ENCODE peak calls at places on chromosomes 4 and X, in four cellular contexts. B, V, M and R are unnamed samples. For H3K27me3, the result is how much of the 10 kb centered on the place peaks cover.

GRCh38 chrX:2863646-2864045 is 34.9 kb downstream of the GYG2 start:
- DNase-seq in V (no peak), M (no peak), B (no peak), R (no peak)

GRCh38 chr4:82745173-82745842 is 53.3 kb downstream of the SCD5 start:
- DNase-seq in B (peak), M (no peak), V (no peak), R (no peak)

GRCh38 chr4:114613579-114613978 is 15.0 kb downstream of the UGT8 start:
- DNase-seq in M (no peak), V (no peak), B (no peak), R (no peak)

GRCh38 chr4:23969635-23970034 is 79.8 kb upstream of the PPARGC1A start:
- DNase-seq in B (no peak), M (no peak), V (no peak), R (no peak)

GRCh38 chr4:52173470-52174055 is 122.5 kb downstream of the SPATA18 start:
- DNase-seq in M (peak), V (peak), B (no peak), R (peak)

GRCh38 chrX:15675490-15675921 is 10.9 kb upstream of the CLTRN start:
- DNase-seq in B (peak), V (peak), M (peak), R (peak)

GRCh38 chr4:171265190-171265818 is 547.9 kb upstream of the GALNTL6 start:
- DNase-seq in B (no peak), V (no peak), M (no peak), R (no peak)

GRCh38 chr4:14399919-14400706 is 602.2 kb upstream of the CPEB2 start:
- DNase-seq in V (no peak), M (no peak), B (no peak), R (no peak)

GRCh38 chr4:8019396-8020365 is 80.0 kb upstream of the AFAP1 start:
- DNase-seq in M (peak), B (no peak), V (no peak), R (peak)
- H3K27me3 ChIP-seq in M (under half), B (under half), V (under half), R (under half)

GRCh38 chrX:100635040-100635439 is 1.6 kb downstream of the TSPAN6 start:
- DNase-seq in V (no peak), M (no peak), B (no peak), R (no peak)
- H3K27me3 ChIP-seq in V (under half), M (under half), B (under half), R (under half)

GRCh38 chr4:54090804-54091623 is 8.9 kb upstream of the GSX2 start:
- DNase-seq in B (peak), V (no peak), M (peak), R (peak)
- H3K27me3 ChIP-seq in B (under half), V (under half), M (under half), R (under half)

GRCh38 chr4:125266901-125267601 is 47.7 kb upstream of the FAT4 start:
- DNase-seq in B (no peak), M (no peak), V (no peak), R (no peak)

GRCh38 chr4:125268065-125268755 is 46.5 kb upstream of the FAT4 start:
- DNase-seq in B (no peak), M (no peak), V (no peak), R (no peak)

GRCh38 chr4:125262079-125262478 is 52.7 kb upstream of the FAT4 start:
- DNase-seq in B (no peak), M (no peak), V (no peak), R (no peak)

GRCh38 chr4:125265846-125266245 is 48.9 kb upstream of the FAT4 start:
- DNase-seq in V (no peak), B (no peak), M (no peak), R (peak)
- H3K27me3 ChIP-seq in V (under half), B (under half), M (under half), R (under half)

GRCh38 chrX:53004038-53004437 is 44.6 kb upstream of the GPR173 start:
- DNase-seq in B (no peak), M (no peak), V (no peak), R (no peak)
- H3K27me3 ChIP-seq in B (under half), M (under half), V (half or more), R (under half)

GRCh38 chrX:100409316-100410082 is 574 bp downstream of the PCDH19 start:
- DNase-seq in B (no peak), M (no peak), V (no peak), R (no peak)

GRCh38 chrX:100411802-100412333 is 1.8 kb upstream of the PCDH19 start:
- DNase-seq in V (no peak), M (no peak), B (no peak), R (no peak)

GRCh38 chrX:100413231-100413630 is 3.2 kb upstream of the PCDH19 start:
- DNase-seq in V (peak), B (peak), M (no peak), R (peak)

GRCh38 chrX:100410083-100410590 is at the start of gene PCDH19:
- DNase-seq in M (peak), V (peak), B (peak), R (peak)

DNA sequence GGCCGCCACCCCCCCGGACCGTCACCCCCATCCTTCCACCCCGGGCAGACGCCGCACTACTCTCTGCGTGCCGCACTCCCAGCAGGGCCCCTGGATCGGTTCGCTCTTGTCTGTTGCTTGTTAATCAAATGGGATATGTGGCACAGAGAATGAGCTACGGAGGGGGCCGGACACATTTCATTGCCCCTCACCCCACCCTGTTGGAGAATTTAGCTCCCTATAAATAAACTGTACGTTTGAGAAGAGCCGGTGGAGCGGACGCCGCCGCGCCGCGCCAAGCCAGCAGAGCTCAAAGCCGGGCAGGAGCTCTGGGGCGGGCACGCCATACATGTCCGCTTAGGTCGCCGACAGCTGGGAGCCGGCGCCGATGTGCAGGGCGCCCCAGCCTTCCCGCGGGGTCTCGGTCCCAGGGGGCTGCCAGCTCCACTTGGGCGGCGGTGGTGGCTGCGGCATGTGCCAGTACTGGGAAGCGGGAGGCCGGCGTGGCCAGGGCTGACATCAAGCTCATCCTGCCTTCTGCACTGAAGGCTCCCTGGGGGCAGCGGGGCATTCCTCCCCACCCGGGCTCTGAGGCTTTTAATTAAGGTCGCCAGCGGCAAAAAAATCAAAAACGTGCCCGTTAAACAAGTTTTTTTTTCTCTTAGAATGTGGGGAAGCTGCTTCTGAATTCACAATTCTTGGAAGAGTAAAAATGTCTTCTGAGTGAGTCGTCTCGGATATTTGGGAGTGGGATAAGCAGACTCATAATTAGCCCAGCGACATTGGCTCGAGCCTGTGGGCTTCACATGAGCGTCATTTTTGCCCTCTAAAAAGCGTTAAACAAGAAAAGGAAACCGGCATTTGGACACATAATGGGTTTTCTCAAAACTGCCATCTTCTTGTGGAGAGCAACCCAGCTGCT is 1.1 kb upstream of the PCDH19 start:
- DNase-seq in V (no peak), M (no peak), B (no peak), R (peak)
- H3K27me3 ChIP-seq in V (half or more), M (half or more), B (under half), R (under half)

GRCh38 chrX:51878056-51878455 is 15.4 kb upstream of the MAGED1 start:
- DNase-seq in M (no peak), B (no peak), V (no peak), R (no peak)
- H3K27me3 ChIP-seq in M (under half), B (under half), V (under half), R (under half)

DNA sequence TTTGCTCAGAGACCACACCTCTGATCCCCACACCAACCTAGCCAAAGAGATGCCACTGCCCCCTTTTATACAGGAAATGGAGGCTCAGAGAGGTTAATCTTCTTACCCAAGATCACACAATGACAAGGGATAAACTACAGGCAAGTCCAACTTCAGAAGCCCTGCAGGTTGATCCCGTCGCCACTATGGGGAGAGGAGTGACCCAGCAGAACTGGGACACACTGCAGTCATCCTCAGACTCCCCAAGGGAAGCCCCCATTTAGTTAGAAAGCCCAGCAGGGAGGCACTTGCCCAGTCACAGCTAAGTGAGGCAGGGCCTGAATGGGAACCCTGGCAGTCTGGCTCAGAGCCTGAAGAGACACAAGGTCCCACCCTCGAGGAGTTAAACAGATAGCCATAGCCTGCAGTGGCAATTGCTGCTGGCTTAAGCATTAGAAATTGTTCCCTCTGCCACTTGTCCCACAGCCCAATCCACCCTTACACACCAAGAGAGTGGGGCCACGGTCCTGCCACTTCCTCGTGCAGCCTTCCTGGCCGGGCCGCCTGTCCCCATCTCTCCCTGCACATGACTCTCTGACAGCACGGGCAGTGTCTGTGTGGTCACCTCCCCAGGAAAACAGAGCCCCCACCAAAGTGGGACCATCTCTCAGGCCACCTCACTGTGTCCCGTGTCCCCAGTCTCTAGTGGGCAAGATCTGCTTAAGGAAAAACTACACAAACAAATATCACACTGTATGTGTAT is 2.7 kb downstream of the JAKMIP1 start:
- DNase-seq in M (no peak), V (no peak), B (no peak), R (no peak)
- H3K27me3 ChIP-seq in M (under half), V (under half), B (under half), R (under half)

DNA sequence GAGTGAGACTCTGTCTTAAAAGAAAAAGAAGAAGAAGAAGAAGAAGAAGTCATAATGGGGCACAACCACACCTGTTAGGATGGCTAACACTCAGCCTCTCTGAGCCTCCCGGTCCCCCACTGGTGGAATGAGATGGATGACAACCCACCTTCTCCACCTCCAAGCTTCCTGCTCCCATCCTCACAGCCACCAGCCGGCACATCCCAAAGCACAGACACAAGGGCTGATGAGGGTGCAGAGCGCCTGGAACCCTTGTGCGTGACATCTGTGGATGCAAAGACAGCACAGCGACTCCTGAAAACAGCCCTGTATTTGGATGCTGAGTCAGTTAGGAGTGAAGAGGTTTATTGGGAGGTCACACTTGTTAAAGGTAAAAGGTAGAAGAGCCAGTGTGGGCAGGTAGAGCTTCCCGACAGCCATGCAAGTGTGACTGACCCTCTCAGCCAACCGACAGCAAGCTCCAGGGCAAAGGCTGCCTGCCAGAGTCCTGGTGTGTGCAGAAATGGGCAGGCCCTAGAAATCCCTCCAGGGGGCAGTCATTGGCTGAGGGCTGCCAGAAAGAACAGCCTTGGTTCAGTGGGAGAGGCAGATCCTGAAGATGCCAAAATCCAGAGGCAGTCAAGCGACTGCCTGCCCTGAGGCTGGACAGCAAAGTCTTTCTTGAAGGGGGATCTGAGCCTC is 26.6 kb upstream of the MAN2B2 start:
- DNase-seq in B (no peak), M (no peak), V (peak), R (no peak)
- H3K27me3 ChIP-seq in B (under half), M (under half), V (under half), R (under half)

DNA sequence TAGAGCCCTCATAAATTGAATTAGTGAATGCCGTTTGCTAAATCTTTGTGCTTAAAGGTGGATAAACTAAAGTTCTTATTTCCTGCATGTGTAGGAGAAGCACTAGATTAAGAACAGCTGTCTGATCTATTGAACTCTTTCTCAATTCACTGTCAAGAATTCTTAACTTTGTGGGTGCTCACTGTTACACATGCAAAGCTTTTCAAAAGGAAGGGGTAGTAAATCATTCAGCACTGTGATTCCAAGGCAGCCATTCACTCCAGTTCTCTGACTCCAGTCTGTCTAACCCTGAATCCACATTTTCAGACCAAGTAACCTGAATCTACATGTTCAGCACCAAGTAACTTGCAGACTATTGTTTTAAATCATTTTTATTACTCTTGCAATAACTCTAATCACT is 1520.0 kb downstream of the PCDH18 start:
- DNase-seq in M (no peak), B (no peak), V (no peak), R (no peak)
- H3K27me3 ChIP-seq in M (under half), B (under half), V (under half), R (under half)